ENCODE peak calls at places on chromosomes 4 and X, in nine cellular contexts. W is mucosa of descending colon, U is pancreas, H is HFF-Myc, T is fibroblast of the aortic adventitia, Z is AG04449, L is fibroblast of villous mesenchyme, M is neural crest cell, N is dorsolateral prefrontal cortex. Y is an unnamed sample.
A peak's percentile ranks its signal among the peaks of the same experiment; 100 is the strongest.

GRCh38 chr4:95428216-95429085 is 120.3 kb downstream of the UNC5C start:
- DNase-seq in W (no peak), Z (no peak), N (no peak), L (peak; percentile 11), M (no peak), H (no peak), T (no peak), U (no peak), Y (no peak)

GRCh38 chr4:150123073-150123472 is 44.8 kb downstream of the DCLK2 start:
- DNase-seq in M (no peak), H (no peak), U (no peak), W (no peak), Z (no peak), N (no peak), T (no peak), L (no peak), Y (no peak)

GRCh38 chr4:75512336-75513211 is 1.6 kb downstream of the RCHY1 start:
- DNase-seq in H (no peak), L (peak; percentile 81), M (no peak), N (no peak), Z (no peak), W (no peak), U (no peak), T (peak; percentile 48), Y (peak; percentile 13)

GRCh38 chr4:11368701-11369115 is 60.0 kb downstream of the HS3ST1 start:
- DNase-seq in N (no peak), W (no peak), Z (no peak), L (no peak), U (no peak), T (no peak), M (no peak), H (no peak), Y (no peak)

GRCh38 chr4:183303278-183303677 is 16.8 kb downstream of the CLDN22 start:
- DNase-seq in N (no peak), W (no peak), H (no peak), M (no peak), L (no peak), Z (no peak), T (no peak), U (no peak), Y (no peak)

GRCh38 chr4:88860594-88860993 is 163.0 kb upstream of the NAP1L5 start:
- DNase-seq in Z (no peak), W (no peak), H (no peak), U (no peak), M (no peak), L (no peak), N (no peak), T (no peak), Y (no peak)

GRCh38 chr4:124753941-124754581 is 41.5 kb upstream of the ANKRD50 start:
- DNase-seq in H (no peak), M (no peak), L (no peak), T (no peak), N (no peak), W (no peak), Z (no peak), U (peak; percentile 62), Y (no peak)

GRCh38 chrX:1537031-1537715 is at the start of gene P2RY8:
- DNase-seq in H (peak; percentile 11), U (peak; percentile 70), W (peak; percentile 65), Z (no peak), M (no peak), L (peak; percentile 16), T (no peak), N (no peak), Y (peak; percentile 67)

GRCh38 chr4:48290146-48290772 is 20.6 kb upstream of the TEC start:
- DNase-seq in U (no peak), Z (no peak), W (no peak), M (no peak), L (peak; percentile 16), T (peak; percentile 22), N (no peak), H (no peak), Y (peak; percentile 70)
- TF ChIP-seq CTCF in U (peak; percentile 39), Z (peak; percentile 43), W (peak; percentile 40), M (peak; percentile 60), L (peak; percentile 72), T (peak; percentile 52), N (no peak), H (peak; percentile 68), Y (peak; percentile 58)

DNA sequence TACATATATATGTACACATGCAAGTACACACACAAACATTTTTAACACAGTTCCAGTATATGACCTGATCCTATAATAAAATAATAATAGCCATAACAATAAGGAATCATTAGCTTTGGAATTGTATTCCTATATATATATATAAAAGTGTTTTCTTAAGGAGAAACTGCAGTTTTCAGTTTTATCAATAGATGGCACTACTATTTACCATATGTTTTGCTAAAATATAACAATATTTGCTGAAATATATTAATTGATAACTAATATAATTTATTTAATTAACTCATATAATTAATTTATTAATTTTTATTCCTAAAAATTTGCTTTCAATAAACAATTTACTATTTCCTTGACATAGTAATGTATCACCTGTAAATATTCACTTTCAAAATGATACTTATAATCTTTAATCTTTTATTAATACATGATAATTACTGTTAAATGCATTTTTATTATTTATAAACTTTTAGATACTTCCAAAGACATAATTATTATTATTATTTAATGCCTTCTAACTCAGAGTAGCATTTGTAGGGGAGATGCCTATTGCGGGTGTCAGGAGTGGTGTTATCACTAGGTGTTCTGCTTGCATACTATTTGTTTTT is 599.5 kb downstream of the FSTL5 start:
- DNase-seq in N (no peak), H (no peak), L (peak; percentile 38), W (no peak), Z (no peak), M (no peak), T (no peak), U (no peak), Y (no peak)
- TF ChIP-seq CTCF in N (peak; percentile 43), H (no peak), L (no peak), W (no peak), Z (no peak), M (peak; percentile 64), T (no peak), U (no peak), Y (no peak)

GRCh38 chrX:102599084-102599949 is at the start of gene ARMCX5:
- DNase-seq in H (peak; percentile 56), M (peak; percentile 47), Z (no peak), L (peak; percentile 82), T (peak; percentile 88), W (peak; percentile 71), N (peak; percentile 66), U (peak; percentile 75), Y (peak; percentile 46)

GRCh38 chrX:102604327-102604726 is 5.0 kb downstream of the ARMCX5 start:
- DNase-seq in L (no peak), W (no peak), M (no peak), Z (no peak), H (no peak), T (no peak), N (no peak), U (no peak), Y (no peak)

DNA sequence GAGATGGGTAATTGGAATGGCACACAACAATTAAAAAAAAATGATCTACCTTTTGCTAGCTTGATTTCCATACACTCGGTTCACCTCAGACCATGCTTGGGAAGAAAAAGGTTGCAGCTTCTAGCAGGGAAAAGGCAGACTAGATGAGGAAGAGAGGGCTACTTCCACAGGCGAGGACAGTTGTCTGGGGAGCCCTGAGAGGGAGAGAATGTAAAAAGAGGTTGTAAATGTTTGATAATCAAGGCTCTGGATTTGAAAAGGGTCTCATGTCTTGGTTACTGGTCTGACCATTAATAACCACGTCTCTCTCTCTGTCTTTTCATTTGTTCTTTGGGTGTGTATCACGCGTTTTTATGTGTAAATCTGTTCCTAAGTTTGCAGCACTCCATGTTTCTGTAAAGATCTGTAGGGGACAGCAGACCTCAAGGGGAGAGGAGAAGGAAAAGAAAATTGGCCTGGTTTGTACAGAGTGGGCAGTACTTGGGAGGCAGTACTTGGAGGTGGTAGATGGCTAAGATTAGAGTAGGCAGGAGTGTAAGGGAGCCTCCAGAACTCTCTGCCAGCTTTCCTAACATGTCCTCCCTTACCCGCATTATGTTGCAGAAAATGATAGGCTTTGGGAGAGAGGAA is 750 bp downstream of the ARMCX5 start:
- DNase-seq in N (no peak), H (no peak), W (no peak), T (peak; percentile 54), M (no peak), Z (no peak), L (peak; percentile 30), U (no peak), Y (no peak)
- TF ChIP-seq CTCF in N (no peak), H (no peak), W (no peak), T (peak; percentile 39), M (no peak), Z (no peak), L (peak; percentile 9), U (no peak), Y (no peak)

GRCh38 chr4:48275694-48276093 is 6.1 kb upstream of the TEC start:
- DNase-seq in L (no peak), Z (no peak), N (no peak), M (no peak), H (no peak), T (no peak), U (no peak), W (no peak), Y (no peak)

GRCh38 chr4:48271048-48271452 is 1.4 kb upstream of the TEC start:
- DNase-seq in U (no peak), W (no peak), T (no peak), H (no peak), L (no peak), Z (no peak), N (no peak), M (no peak), Y (peak; percentile 61)

GRCh38 chr4:48270516-48270897 is 869 bp upstream of the TEC start:
- DNase-seq in W (no peak), U (no peak), L (no peak), H (no peak), Z (no peak), N (no peak), M (no peak), T (no peak), Y (no peak)

GRCh38 chr4:48271626-48272025 is 2.0 kb upstream of the TEC start:
- DNase-seq in Z (no peak), W (no peak), T (no peak), M (no peak), H (no peak), U (no peak), N (no peak), L (no peak), Y (no peak)

DNA sequence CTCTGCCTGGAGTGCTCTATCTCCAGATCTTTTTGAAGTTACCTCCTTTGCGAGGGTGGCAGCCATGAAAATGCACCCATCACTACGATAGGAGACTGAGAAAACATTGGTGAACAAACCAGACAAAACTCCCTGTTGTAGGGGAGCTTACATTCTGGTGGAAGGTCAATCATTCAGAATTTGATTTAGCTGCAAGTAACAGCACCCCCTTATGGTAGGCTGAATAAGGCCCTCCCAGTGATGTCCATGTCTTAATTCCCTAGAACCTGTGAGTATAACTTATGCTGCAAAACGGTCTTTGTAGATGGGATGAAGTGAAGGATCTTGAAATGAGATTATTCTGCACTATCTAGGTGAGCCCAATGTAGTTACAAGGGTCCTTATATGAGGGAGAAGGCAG is 5.6 kb upstream of the TEC start:
- DNase-seq in N (no peak), M (no peak), T (peak; percentile 52), U (no peak), W (no peak), H (no peak), Z (no peak), L (peak; percentile 28), Y (peak; percentile 41)
- TF ChIP-seq CTCF in N (no peak), M (peak; percentile 37), T (peak; percentile 72), U (no peak), W (peak; percentile 22), H (peak; percentile 77), Z (peak; percentile 22), L (peak; percentile 66), Y (peak; percentile 48)

Y was measured in GM20000.